ENCODE peak calls at places on chromosomes 4 and X, in five cellular contexts. X is ELF-1, L is GM04503, F is NT2/D1, G is endothelial cell. I is an unnamed sample.

GRCh38 chr4:188941524-188942109 is 802.4 kb downstream of the TRIML1 start:
- DNase-seq in X (no peak), L (peak), F (no peak), G (no peak), I (peak)

GRCh38 chr4:47374477-47374876 is 89.0 kb downstream of the COMMD8 start:
- DNase-seq in X (no peak), L (peak), F (no peak), G (no peak), I (peak)

GRCh38 chrX:10972731-10973130 is 138.4 kb upstream of the HCCS start:
- DNase-seq in X (no peak), L (peak), F (no peak), G (no peak), I (peak)

GRCh38 chr4:89645512-89645911 is 191.4 kb downstream of the SNCA start:
- DNase-seq in X (no peak), L (no peak), F (no peak), G (no peak), I (no peak)

GRCh38 chrX:2707334-2707760 is 16.3 kb downstream of the CD99 start:
- DNase-seq in X (peak), L (peak), F (peak), G (peak), I (peak)

GRCh38 chr4:113684534-113685091 is 76.9 kb downstream of the CAMK2D start:
- DNase-seq in X (peak), L (peak), F (no peak), G (no peak), I (no peak)

GRCh38 chr4:137200322-137200721 is 332.0 kb downstream of the PCDH18 start:
- DNase-seq in X (no peak), L (no peak), F (no peak), G (no peak), I (no peak)

GRCh38 chrX:124993735-124994134 is 325.9 kb upstream of the TEX13C start:
- DNase-seq in X (no peak), L (no peak), F (no peak), G (no peak), I (no peak)

GRCh38 chrX:22314692-22315091 is 42.0 kb downstream of the CBLL2 start:
- DNase-seq in X (peak), L (no peak), F (no peak), G (no peak), I (no peak)

GRCh38 chrX:149453030-149453429 is 52.1 kb downstream of the IDS start:
- DNase-seq in X (peak), L (peak), F (no peak), G (no peak), I (no peak)

GRCh38 chrX:131854586-131854985 is 168.5 kb upstream of the STK26 start:
- DNase-seq in X (no peak), L (no peak), F (no peak), G (no peak), I (no peak)

GRCh38 chr4:1899149-1900086 is 28.2 kb downstream of the NSD2 start:
- DNase-seq in X (peak), L (no peak), F (peak), G (peak), I (no peak)

GRCh38 chr4:74189331-74190043 is 31.6 kb downstream of the MTHFD2L start:
- DNase-seq in X (no peak), L (no peak), F (peak), G (no peak), I (no peak)

GRCh38 chrX:71636438-71637252 is 18.3 kb upstream of the CXCR3 start:
- DNase-seq in X (no peak), L (no peak), F (no peak), G (no peak), I (no peak)

GRCh38 chr4:2462218-2462991 is 6.5 kb upstream of the RNF4 start:
- DNase-seq in X (peak), L (no peak), F (peak), G (peak), I (no peak)

GRCh38 chr4:184100297-184100885 is 117.3 kb downstream of the ENPP6 start:
- DNase-seq in X (peak), L (no peak), F (no peak), G (peak), I (no peak)

GRCh38 chrX:33285550-33285949 is 74.2 kb upstream of the DMD start:
- DNase-seq in X (no peak), L (no peak), F (no peak), G (no peak), I (no peak)

GRCh38 chr4:18942874-18943273 is 921.3 kb upstream of the LCORL start:
- DNase-seq in X (no peak), L (no peak), F (no peak), G (no peak), I (no peak)

GRCh38 chr4:151429957-151430548 is 21.1 kb downstream of the FHIP1A start:
- DNase-seq in X (no peak), L (no peak), F (no peak), G (no peak), I (no peak)

GRCh38 chr4:122827258-122827887 is 742 bp downstream of the FGF2 start:
- DNase-seq in X (peak), L (no peak), F (no peak), G (peak), I (no peak)